ENCODE peak calls at places on chromosome 21, in eight cellular contexts. One of them, this sample, is unnamed.

GRCh38 chr21:46188226-46189212 is 4.3 kb upstream of the SPATC1L start:
- DNase-seq in T-helper 1 cell: no peak
- DNase-seq in SK-N-DZ: no peak
- DNase-seq in GM04503: peak
- DNase-seq in EL: peak
- DNase-seq in choroid plexus epithelial cell: peak
- DNase-seq in stimulated activated CD4-positive, alpha-beta T cell treated with anti-CD3 and anti-CD28 coated beads, Interleukin-1b, Interleukin-23, amount 100 ng/mL, for 1 hour: no peak
- DNase-seq in CD4-positive, CD25-positive, alpha-beta regulatory T cell: no peak
- DNase-seq in this sample: no peak

GRCh38 chr21:35840197-35840799 is 220.0 kb downstream of the SETD4 start:
- DNase-seq in T-helper 1 cell: peak
- DNase-seq in SK-N-DZ: peak
- DNase-seq in GM04503: peak
- DNase-seq in EL: peak
- DNase-seq in choroid plexus epithelial cell: peak
- DNase-seq in stimulated activated CD4-positive, alpha-beta T cell treated with anti-CD3 and anti-CD28 coated beads, Interleukin-1b, Interleukin-23, amount 100 ng/mL, for 1 hour: no peak
- DNase-seq in CD4-positive, CD25-positive, alpha-beta regulatory T cell: peak
- DNase-seq in this sample: peak

GRCh38 chr21:37508341-37508740 is 141.8 kb downstream of the DYRK1A start:
- DNase-seq in T-helper 1 cell: no peak
- DNase-seq in SK-N-DZ: no peak
- DNase-seq in GM04503: no peak
- DNase-seq in EL: no peak
- DNase-seq in choroid plexus epithelial cell: no peak
- DNase-seq in stimulated activated CD4-positive, alpha-beta T cell treated with anti-CD3 and anti-CD28 coated beads, Interleukin-1b, Interleukin-23, amount 100 ng/mL, for 1 hour: no peak
- DNase-seq in CD4-positive, CD25-positive, alpha-beta regulatory T cell: no peak
- DNase-seq in this sample: no peak

GRCh38 chr21:31279986-31280385 is 64.1 kb downstream of the TIAM1 start:
- DNase-seq in T-helper 1 cell: no peak
- DNase-seq in SK-N-DZ: no peak
- DNase-seq in GM04503: no peak
- DNase-seq in EL: no peak
- DNase-seq in choroid plexus epithelial cell: no peak
- DNase-seq in stimulated activated CD4-positive, alpha-beta T cell treated with anti-CD3 and anti-CD28 coated beads, Interleukin-1b, Interleukin-23, amount 100 ng/mL, for 1 hour: no peak
- DNase-seq in CD4-positive, CD25-positive, alpha-beta regulatory T cell: no peak
- DNase-seq in this sample: no peak

GRCh38 chr21:46388206-46388880 is 64.4 kb downstream of the PCNT start:
- DNase-seq in T-helper 1 cell: no peak
- DNase-seq in SK-N-DZ: no peak
- DNase-seq in GM04503: no peak
- DNase-seq in EL: no peak
- DNase-seq in choroid plexus epithelial cell: no peak
- DNase-seq in stimulated activated CD4-positive, alpha-beta T cell treated with anti-CD3 and anti-CD28 coated beads, Interleukin-1b, Interleukin-23, amount 100 ng/mL, for 1 hour: no peak
- DNase-seq in CD4-positive, CD25-positive, alpha-beta regulatory T cell: no peak
- DNase-seq in this sample: no peak

GRCh38 chr21:25080706-25081495 is 526.4 kb downstream of the MRPL39 start:
- DNase-seq in T-helper 1 cell: no peak
- DNase-seq in SK-N-DZ: no peak
- DNase-seq in GM04503: no peak
- DNase-seq in EL: no peak
- DNase-seq in choroid plexus epithelial cell: no peak
- DNase-seq in stimulated activated CD4-positive, alpha-beta T cell treated with anti-CD3 and anti-CD28 coated beads, Interleukin-1b, Interleukin-23, amount 100 ng/mL, for 1 hour: no peak
- DNase-seq in CD4-positive, CD25-positive, alpha-beta regulatory T cell: no peak
- DNase-seq in this sample: no peak

GRCh38 chr21:42781150-42781980 is 98.0 kb downstream of the WDR4 start:
- DNase-seq in T-helper 1 cell: no peak
- DNase-seq in SK-N-DZ: peak
- DNase-seq in GM04503: no peak
- DNase-seq in EL: no peak
- DNase-seq in choroid plexus epithelial cell: no peak
- DNase-seq in stimulated activated CD4-positive, alpha-beta T cell treated with anti-CD3 and anti-CD28 coated beads, Interleukin-1b, Interleukin-23, amount 100 ng/mL, for 1 hour: no peak
- DNase-seq in CD4-positive, CD25-positive, alpha-beta regulatory T cell: no peak
- DNase-seq in this sample: peak

GRCh38 chr21:35475768-35476167 is 426.7 kb upstream of the RUNX1 start:
- DNase-seq in T-helper 1 cell: no peak
- DNase-seq in SK-N-DZ: no peak
- DNase-seq in GM04503: peak
- DNase-seq in EL: peak
- DNase-seq in choroid plexus epithelial cell: peak
- DNase-seq in stimulated activated CD4-positive, alpha-beta T cell treated with anti-CD3 and anti-CD28 coated beads, Interleukin-1b, Interleukin-23, amount 100 ng/mL, for 1 hour: no peak
- DNase-seq in CD4-positive, CD25-positive, alpha-beta regulatory T cell: peak
- DNase-seq in this sample: no peak

GRCh38 chr21:35274090-35274489 is 225.0 kb upstream of the RUNX1 start:
- DNase-seq in T-helper 1 cell: no peak
- DNase-seq in SK-N-DZ: no peak
- DNase-seq in GM04503: no peak
- DNase-seq in EL: no peak
- DNase-seq in choroid plexus epithelial cell: no peak
- DNase-seq in stimulated activated CD4-positive, alpha-beta T cell treated with anti-CD3 and anti-CD28 coated beads, Interleukin-1b, Interleukin-23, amount 100 ng/mL, for 1 hour: no peak
- DNase-seq in CD4-positive, CD25-positive, alpha-beta regulatory T cell: no peak
- DNase-seq in this sample: no peak

GRCh38 chr21:41887682-41888081 is 8.5 kb upstream of the PRDM15 start:
- DNase-seq in T-helper 1 cell: no peak
- DNase-seq in SK-N-DZ: no peak
- DNase-seq in GM04503: no peak
- DNase-seq in EL: no peak
- DNase-seq in choroid plexus epithelial cell: no peak
- DNase-seq in stimulated activated CD4-positive, alpha-beta T cell treated with anti-CD3 and anti-CD28 coated beads, Interleukin-1b, Interleukin-23, amount 100 ng/mL, for 1 hour: no peak
- DNase-seq in CD4-positive, CD25-positive, alpha-beta regulatory T cell: no peak
- DNase-seq in this sample: no peak

GRCh38 chr21:16285646-16286223 is 556.0 kb downstream of the USP25 start:
- DNase-seq in T-helper 1 cell: no peak
- DNase-seq in SK-N-DZ: peak
- DNase-seq in GM04503: no peak
- DNase-seq in EL: no peak
- DNase-seq in choroid plexus epithelial cell: no peak
- DNase-seq in stimulated activated CD4-positive, alpha-beta T cell treated with anti-CD3 and anti-CD28 coated beads, Interleukin-1b, Interleukin-23, amount 100 ng/mL, for 1 hour: no peak
- DNase-seq in CD4-positive, CD25-positive, alpha-beta regulatory T cell: no peak
- DNase-seq in this sample: no peak

GRCh38 chr21:27219068-27219467 is 252.2 kb upstream of the ADAMTS5 start:
- DNase-seq in T-helper 1 cell: no peak
- DNase-seq in SK-N-DZ: no peak
- DNase-seq in GM04503: peak
- DNase-seq in EL: peak
- DNase-seq in choroid plexus epithelial cell: peak
- DNase-seq in stimulated activated CD4-positive, alpha-beta T cell treated with anti-CD3 and anti-CD28 coated beads, Interleukin-1b, Interleukin-23, amount 100 ng/mL, for 1 hour: no peak
- DNase-seq in CD4-positive, CD25-positive, alpha-beta regulatory T cell: no peak
- DNase-seq in this sample: no peak

GRCh38 chr21:33196956-33197374 is 32.8 kb upstream of the IFNAR2 start:
- DNase-seq in T-helper 1 cell: peak
- DNase-seq in SK-N-DZ: peak
- DNase-seq in GM04503: no peak
- DNase-seq in EL: peak
- DNase-seq in choroid plexus epithelial cell: peak
- DNase-seq in stimulated activated CD4-positive, alpha-beta T cell treated with anti-CD3 and anti-CD28 coated beads, Interleukin-1b, Interleukin-23, amount 100 ng/mL, for 1 hour: peak
- DNase-seq in CD4-positive, CD25-positive, alpha-beta regulatory T cell: peak
- DNase-seq in this sample: peak